ENCODE peak calls at places on chromosomes 7 and 10, in five cellular contexts. B, H, W, U and J are unnamed samples.

GRCh38 chr7:6453737-6454136 is 6.0 kb upstream of the DAGLB start:
- DNase-seq in B (peak; percentile 87), H (peak; percentile 83), W (peak; percentile 82), U (peak; percentile 70), J (no peak)

GRCh38 chr10:72292223-72292691 is 18.5 kb downstream of the DDIT4 start:
- DNase-seq in B (no peak), H (no peak), W (no peak), U (no peak), J (no peak)

GRCh38 chr7:2142386-2142785 is 90.4 kb downstream of the MAD1L1 start:
- DNase-seq in B (no peak), H (no peak), W (no peak), U (no peak), J (no peak)

GRCh38 chr10:132646443-132647097 is 109.0 kb downstream of the INPP5A start:
- DNase-seq in B (no peak), H (no peak), W (no peak), U (no peak), J (no peak)

GRCh38 chr7:134866581-134866980 is 87.1 kb downstream of the CALD1 start:
- DNase-seq in B (no peak), H (peak; percentile 72), W (no peak), U (peak; percentile 54), J (no peak)

GRCh38 chr7:5554287-5554785 is 130.7 kb upstream of the TNRC18 start:
- DNase-seq in B (no peak), H (no peak), W (no peak), U (no peak), J (no peak)

GRCh38 chr10:53699684-53700083 is 927.1 kb upstream of the MBL2 start:
- DNase-seq in B (no peak), H (no peak), W (no peak), U (no peak), J (no peak)

GRCh38 chr10:88209837-88210552 is 346.6 kb downstream of the PTEN start:
- DNase-seq in B (peak; percentile 48), H (peak; percentile 92), W (peak; percentile 19), U (peak; percentile 15), J (no peak)

GRCh38 chr10:78869508-78870439 is 199.0 kb upstream of the ZMIZ1 start:
- DNase-seq in B (no peak), H (no peak), W (no peak), U (no peak), J (peak; percentile 58)

GRCh38 chr7:41579961-41580935 is 122.6 kb downstream of the INHBA start:
- DNase-seq in B (peak; percentile 97), H (peak; percentile 78), W (peak; percentile 94), U (peak; percentile 88), J (no peak)

GRCh38 chr7:3307437-3307836 is 6.4 kb downstream of the SDK1 start:
- DNase-seq in B (no peak), H (peak; percentile 19), W (no peak), U (no peak), J (no peak)

GRCh38 chr10:6337382-6337781 is 134.7 kb downstream of the PFKFB3 start:
- DNase-seq in B (no peak), H (no peak), W (no peak), U (peak; percentile 14), J (no peak)

GRCh38 chr7:136136906-136137305 is 159.7 kb upstream of the MTPN start:
- DNase-seq in B (no peak), H (no peak), W (no peak), U (no peak), J (no peak)

GRCh38 chr10:33252794-33253203 is 81.7 kb downstream of the NRP1 start:
- DNase-seq in B (peak; percentile 71), H (peak; percentile 83), W (peak; percentile 77), U (peak; percentile 93), J (no peak)

GRCh38 chr7:55048221-55048859 is 29.5 kb downstream of the EGFR start:
- DNase-seq in B (no peak), H (peak; percentile 46), W (no peak), U (no peak), J (no peak)

GRCh38 chr7:67636363-67637355 is 640.0 kb downstream of the TYW1 start:
- DNase-seq in B (no peak), H (no peak), W (no peak), U (no peak), J (no peak)

GRCh38 chr10:129141492-129141891 is 325.5 kb upstream of the MGMT start:
- DNase-seq in B (no peak), H (no peak), W (no peak), U (no peak), J (no peak)

GRCh38 chr10:11209810-11210141 is 192.1 kb downstream of the CELF2 start:
- DNase-seq in B (no peak), H (no peak), W (no peak), U (peak; percentile 9), J (no peak)

GRCh38 chr7:132738254-132738653 is 162.0 kb upstream of the PLXNA4 start:
- DNase-seq in B (peak; percentile 89), H (peak; percentile 38), W (peak; percentile 79), U (peak; percentile 95), J (no peak)

GRCh38 chr10:50625663-50626062 is 1.9 kb upstream of the SGMS1 start:
- DNase-seq in B (no peak), H (no peak), W (no peak), U (peak; percentile 18), J (no peak)

GRCh38 chr7:140476698-140477261 is 2.5 kb downstream of the MKRN1 start:
- DNase-seq in B (no peak), H (no peak), W (no peak), U (no peak), J (no peak)

GRCh38 chr7:140478361-140479061 is 794 bp downstream of the MKRN1 start:
- DNase-seq in B (peak; percentile 5), H (peak; percentile 53), W (no peak), U (peak; percentile 45), J (no peak)

GRCh38 chr7:140479062-140479738 is at the start of gene MKRN1:
- DNase-seq in B (peak; percentile 65), H (peak; percentile 90), W (peak; percentile 47), U (peak; percentile 90), J (peak; percentile 93)

GRCh38 chr7:140479739-140480084 is 407 bp upstream of the MKRN1 start:
- DNase-seq in B (no peak), H (no peak), W (no peak), U (no peak), J (no peak)

DNA sequence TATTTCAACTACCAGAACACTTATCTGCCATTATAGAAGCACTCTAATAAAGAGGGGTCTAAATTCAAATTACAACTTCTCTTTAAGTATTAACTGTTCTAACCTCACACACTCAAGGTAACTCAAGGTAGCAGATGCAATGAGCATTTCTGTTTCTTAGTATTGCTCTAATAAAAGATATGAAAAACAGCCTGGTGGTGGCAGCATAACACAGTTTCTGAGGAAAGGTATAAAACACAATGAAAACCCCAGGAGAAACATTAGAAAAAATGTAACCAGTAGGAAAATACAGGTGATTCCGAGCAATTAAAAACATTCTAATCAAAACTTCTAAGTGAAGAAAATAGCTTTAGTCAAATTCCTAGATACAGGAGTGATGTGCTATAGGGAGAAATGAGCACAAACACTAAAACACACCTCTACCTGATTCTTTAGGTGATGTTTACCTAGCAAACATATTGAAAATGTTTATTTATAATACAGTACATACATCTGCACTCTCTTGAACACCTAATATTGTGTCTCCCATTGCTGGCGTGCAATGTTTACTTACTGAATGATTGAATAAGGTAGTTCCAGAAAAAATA is 3.5 kb downstream of the MKRN1 start:
- DNase-seq in B (peak; percentile 4), H (peak; percentile 44), W (no peak), U (peak; percentile 39), J (no peak)
- TF ChIP-seq CTCF in B (peak; percentile 43), H (peak; percentile 49), W (peak; percentile 29), U (peak; percentile 59), J (peak; percentile 77)

GRCh38 chr10:126400641-126401040 is 12.4 kb upstream of the ADAM12 start:
- DNase-seq in B (no peak), H (no peak), W (no peak), U (no peak), J (no peak)

GRCh38 chr10:126398383-126398743 is 10.1 kb upstream of the ADAM12 start:
- DNase-seq in B (no peak), H (no peak), W (no peak), U (no peak), J (no peak)

GRCh38 chr10:126397640-126398382 is 9.5 kb upstream of the ADAM12 start:
- DNase-seq in B (peak; percentile 94), H (peak; percentile 75), W (peak; percentile 97), U (peak; percentile 99), J (no peak)

GRCh38 chr10:126398924-126399323 is 10.6 kb upstream of the ADAM12 start:
- DNase-seq in B (no peak), H (peak; percentile 30), W (no peak), U (no peak), J (no peak)

GRCh38 chr10:126397166-126397565 is 8.9 kb upstream of the ADAM12 start:
- DNase-seq in B (no peak), H (no peak), W (no peak), U (no peak), J (no peak)
- TF ChIP-seq CTCF in B (no peak), H (no peak), W (no peak), U (no peak), J (no peak)

GRCh38 chr7:38411404-38411803 is 138.0 kb upstream of the TARP start:
- DNase-seq in B (no peak), H (peak; percentile 8), W (no peak), U (no peak), J (no peak)
- TF ChIP-seq CTCF in B (peak; percentile 31), H (peak; percentile 30), W (peak; percentile 19), U (peak; percentile 32), J (peak; percentile 29)

DNA sequence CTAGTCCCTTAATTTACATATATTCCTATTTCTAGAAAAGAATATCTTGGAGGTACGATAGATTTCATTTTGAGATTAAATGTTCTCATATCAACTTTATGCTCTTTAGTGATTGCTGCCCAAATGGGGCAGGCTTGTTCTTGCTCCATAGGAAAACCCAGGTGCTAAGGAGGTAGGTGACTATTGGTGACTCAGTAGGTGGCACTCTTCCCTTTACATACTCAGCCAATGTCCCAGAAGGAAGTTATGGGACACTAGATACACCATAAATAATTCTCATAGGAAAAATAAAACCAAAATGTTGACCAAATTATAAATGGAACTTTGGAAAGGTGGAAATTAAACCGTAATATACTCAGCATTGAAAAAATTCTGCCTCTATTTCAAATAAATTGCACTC is 4.0 kb downstream of the SKAP2 start:
- DNase-seq in B (no peak), H (peak; percentile 14), W (no peak), U (no peak), J (no peak)
- TF ChIP-seq CTCF in B (peak; percentile 4), H (no peak), W (no peak), U (no peak), J (no peak)

GRCh38 chr7:95977994-95978393 is 205.6 kb downstream of the DYNC1I1 start:
- DNase-seq in B (no peak), H (no peak), W (no peak), U (no peak), J (no peak)
- TF ChIP-seq CTCF in B (no peak), H (no peak), W (no peak), U (no peak), J (no peak)